ENCODE peak calls at places on chromosomes 16 and 17, in six cellular contexts. C is germinal center, V is GM13976, U is sciatic nerve, S is T follicular helper cell, K is endothelial cell of umbilical vein. M is an unnamed sample.

GRCh38 chr17:22507823-22508222 is 815.5 kb downstream of the KCNJ18 start:
- DNase-seq in V (no peak), S (no peak), K (no peak), C (no peak), U (no peak), M (no peak)

GRCh38 chr17:73609078-73609477 is 35.2 kb downstream of the SDK2 start:
- DNase-seq in S (no peak), V (no peak), U (no peak), K (no peak), C (no peak), M (no peak)

GRCh38 chr17:38926290-38927070 is 1.1 kb downstream of the LASP1NB start:
- DNase-seq in C (no peak), K (no peak), S (no peak), V (no peak), U (peak; percentile 44), M (no peak)

GRCh38 chr16:89602273-89602951 is 11.0 kb upstream of the DPEP1 start:
- DNase-seq in V (peak; percentile 78), S (peak; percentile 22), K (peak; percentile 75), C (peak; percentile 36), U (no peak), M (no peak)

GRCh38 chr16:87581867-87582220 is 20.5 kb upstream of the JPH3 start:
- DNase-seq in S (no peak), U (peak; percentile 84), V (no peak), K (peak; percentile 86), C (no peak), M (peak; percentile 92)

GRCh38 chr16:1288813-1289479 is 20.5 kb upstream of the UBE2I start:
- DNase-seq in U (no peak), C (no peak), K (no peak), V (no peak), S (no peak), M (no peak)

GRCh38 chr17:59361386-59361785 is 29.9 kb downstream of the YPEL2 start:
- DNase-seq in C (no peak), V (no peak), U (no peak), K (peak; percentile 31), S (no peak), M (no peak)

GRCh38 chr16:19366384-19366783 is 51.3 kb upstream of the TMC5 start:
- DNase-seq in V (no peak), K (no peak), C (no peak), U (no peak), S (no peak), M (no peak)

GRCh38 chr16:83920894-83921491 is 22.1 kb downstream of the MLYCD start:
- DNase-seq in V (no peak), U (no peak), S (no peak), K (no peak), C (no peak), M (no peak)

GRCh38 chr16:89357055-89357454 is 133.3 kb downstream of the ANKRD11 start:
- DNase-seq in C (no peak), V (no peak), U (no peak), K (no peak), S (no peak), M (peak; percentile 59)

GRCh38 chr17:57422574-57423164 is 166.3 kb downstream of the MSI2 start:
- DNase-seq in U (no peak), C (no peak), V (peak; percentile 50), S (no peak), K (no peak), M (no peak)

GRCh38 chr16:85451646-85452363 is 161.3 kb upstream of the GSE1 start:
- DNase-seq in C (no peak), K (no peak), S (no peak), V (no peak), U (no peak), M (no peak)

M was measured in kidney.